ENCODE peak calls at places on chromosomes 5 and 9, in six cellular contexts. H is tibial artery, O is aorta, R is pancreas, V is GM12865, L is testis. X is an unnamed sample.

GRCh38 chr5:125026900-125027731 is 280.7 kb upstream of the ZNF608 start:
- DNase-seq in O (no peak), R (peak), L (no peak), H (no peak), V (no peak), X (no peak)

GRCh38 chr9:97362777-97363545 is 48.9 kb upstream of the TDRD7 start:
- DNase-seq in R (no peak), V (peak), H (no peak), L (no peak), O (no peak), X (no peak)

GRCh38 chr5:31106742-31107546 is 86.5 kb upstream of the CDH6 start:
- DNase-seq in O (no peak), L (no peak), R (no peak), H (no peak), V (no peak), X (no peak)

GRCh38 chr5:159730285-159730684 is 186.0 kb upstream of the ADRA1B start:
- DNase-seq in R (no peak), L (no peak), H (no peak), V (no peak), O (no peak), X (no peak)

GRCh38 chr5:75603421-75603820 is 7.8 kb upstream of the ANKDD1B start:
- DNase-seq in H (no peak), O (no peak), L (no peak), V (no peak), R (no peak), X (no peak)

GRCh38 chr9:106717686-106718085 is 145.3 kb upstream of the ZNF462 start:
- DNase-seq in L (no peak), V (no peak), H (no peak), O (no peak), R (no peak), X (no peak)

GRCh38 chr9:107749787-107750444 is 260.3 kb upstream of the KLF4 start:
- DNase-seq in L (peak), R (peak), O (peak), V (no peak), H (peak), X (peak)

GRCh38 chr5:7347377-7347776 is 48.6 kb upstream of the ADCY2 start:
- DNase-seq in V (no peak), L (no peak), O (no peak), H (no peak), R (no peak), X (no peak)

GRCh38 chr5:83340511-83340918 is 131.0 kb upstream of the VCAN start:
- DNase-seq in V (peak), O (no peak), L (no peak), H (no peak), R (no peak), X (no peak)

GRCh38 chr9:88180084-88180765 is 42.0 kb upstream of the SPATA31C2 start:
- DNase-seq in V (no peak), R (no peak), H (no peak), L (no peak), O (no peak), X (no peak)

GRCh38 chr9:72951520-72952393 is 1.1 kb downstream of the ALDH1A1 start:
- DNase-seq in O (no peak), H (no peak), L (no peak), V (no peak), R (no peak), X (no peak)

GRCh38 chr5:117488976-117489500 is 914.4 kb upstream of the SEMA6A start:
- DNase-seq in V (no peak), R (no peak), O (no peak), L (no peak), H (no peak), X (no peak)

GRCh38 chr5:23507278-23507685 is at the start of gene PRDM9:
- DNase-seq in L (peak), H (no peak), V (no peak), O (peak), R (peak), X (no peak)

GRCh38 chr9:134844821-134845220 is 35.8 kb upstream of the FCN2 start:
- DNase-seq in R (no peak), H (no peak), L (no peak), O (no peak), V (no peak), X (no peak)

GRCh38 chr5:147234098-147234824 is 565 bp upstream of the STK32A start:
- DNase-seq in H (no peak), L (no peak), R (peak), O (no peak), V (no peak), X (no peak)

GRCh38 chr5:54610197-54610898 is 92.8 kb downstream of the SNX18 start:
- DNase-seq in R (no peak), L (no peak), H (no peak), V (peak), O (no peak), X (no peak)

GRCh38 chr5:172479784-172480115 is 25.4 kb upstream of the SH3PXD2B start:
- DNase-seq in H (no peak), O (no peak), V (no peak), R (no peak), L (no peak), X (no peak)

GRCh38 chr5:172477466-172477865 is 23.1 kb upstream of the SH3PXD2B start:
- DNase-seq in O (no peak), L (peak), V (no peak), R (no peak), H (no peak), X (no peak)

GRCh38 chr5:172481011-172481410 is 26.7 kb upstream of the SH3PXD2B start:
- DNase-seq in O (no peak), H (no peak), V (no peak), R (no peak), L (no peak), X (no peak)

GRCh38 chr5:172478256-172478655 is 23.9 kb upstream of the SH3PXD2B start:
- DNase-seq in O (no peak), V (no peak), L (no peak), R (no peak), H (no peak), X (no peak)

GRCh38 chr5:172479034-172479783 is 24.9 kb upstream of the SH3PXD2B start:
- DNase-seq in O (peak), H (peak), R (peak), V (peak), L (peak), X (peak)
- H3K4me3 ChIP-seq in O (no peak), H (no peak), R (no peak), V (no peak), L (no peak), X (no peak)

DNA sequence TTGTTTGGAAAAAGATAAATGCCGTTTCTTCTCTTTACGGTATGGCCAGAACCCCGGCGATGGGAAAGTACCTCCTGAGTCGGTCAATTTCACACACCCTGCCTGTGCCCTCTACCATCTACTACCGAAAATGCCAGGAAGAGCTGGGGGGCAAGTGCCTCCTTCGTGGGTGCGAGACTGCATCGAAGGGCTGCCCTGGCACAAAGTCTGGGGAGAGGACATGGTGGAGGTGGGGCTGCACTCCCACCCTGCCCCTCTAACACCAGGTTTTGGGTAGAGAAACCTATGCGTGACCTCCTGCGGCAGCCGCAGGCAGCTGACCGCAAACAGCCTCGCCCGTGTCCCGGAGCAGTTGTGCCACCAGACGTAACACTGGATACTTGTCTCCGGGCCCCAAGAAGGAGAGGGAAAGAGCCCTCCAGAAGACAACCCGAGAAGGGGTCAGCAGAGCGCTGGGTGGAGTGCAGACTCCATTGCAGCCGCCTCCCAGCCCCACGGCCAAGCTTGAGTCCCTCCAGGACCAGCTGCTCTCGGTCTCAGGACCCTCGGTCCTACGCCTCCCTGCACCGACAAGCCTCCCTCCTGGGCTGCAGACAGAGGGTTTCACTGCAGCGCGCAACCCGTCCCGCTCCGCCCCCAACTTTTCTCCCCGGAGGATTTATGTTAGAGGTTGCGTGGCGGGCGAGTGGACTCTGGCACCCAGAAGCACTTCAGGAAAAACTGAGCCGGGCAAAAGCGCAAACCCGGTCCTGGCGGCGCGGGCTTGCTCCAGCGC is 823 bp upstream of the PRDM6 start:
- DNase-seq in V (no peak), O (peak), L (no peak), H (peak), R (no peak), X (no peak)
- H3K4me3 ChIP-seq in V (no peak), O (peak), L (peak), H (peak), R (peak), X (peak)

GRCh38 chr9:127252405-127253093 is 12.0 kb upstream of the GARNL3 start:
- DNase-seq in O (no peak), V (no peak), H (no peak), R (no peak), L (no peak), X (no peak)
- H3K4me3 ChIP-seq in O (no peak), V (no peak), H (no peak), R (no peak), L (no peak), X (no peak)

GRCh38 chr5:169648725-169649124 is 11.7 kb downstream of the DOCK2 start:
- DNase-seq in O (no peak), R (no peak), L (no peak), H (no peak), V (no peak), X (no peak)
- H3K4me3 ChIP-seq in O (no peak), R (no peak), L (no peak), H (no peak), V (no peak), X (no peak)

DNA sequence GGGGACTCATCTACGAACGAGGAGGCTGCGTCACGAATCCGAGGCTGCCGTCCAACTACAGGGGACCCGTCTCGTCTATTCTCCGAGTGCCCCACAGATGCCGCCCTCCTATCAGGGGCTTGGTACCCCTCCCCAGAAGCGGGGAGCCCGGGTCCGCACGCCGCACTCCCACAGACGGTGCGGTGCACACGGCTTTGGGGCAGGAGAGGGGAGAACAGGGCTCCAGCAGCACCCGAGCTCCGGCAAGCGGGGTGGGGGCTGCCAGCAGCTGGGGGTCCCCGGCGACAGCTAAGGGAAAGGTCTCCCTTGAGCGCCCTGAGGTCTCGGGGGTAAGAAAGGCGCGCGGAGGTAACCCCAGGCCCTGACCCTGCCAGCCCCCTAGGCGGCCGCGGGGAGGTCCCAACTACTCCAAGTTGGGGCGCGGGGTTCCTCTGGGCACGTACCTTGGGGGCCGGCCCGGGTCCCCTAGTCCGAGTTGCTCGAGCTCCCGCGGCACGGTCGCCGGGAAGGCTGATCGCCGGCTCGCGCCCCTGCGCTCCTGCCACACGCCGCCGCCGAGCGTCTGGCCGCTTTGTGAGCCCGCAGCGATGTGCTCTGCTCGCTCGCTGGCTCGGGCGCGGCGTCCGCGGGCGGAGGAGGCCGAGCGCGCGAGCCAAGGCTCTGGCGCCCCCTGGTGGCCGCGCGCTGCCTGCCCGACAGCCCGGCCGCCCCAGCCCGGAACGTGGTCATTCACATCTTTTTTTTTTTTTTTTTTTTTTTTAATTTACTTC is at the start of gene SPOCK1:
- DNase-seq in O (peak), L (peak), R (peak), H (peak), V (peak), X (peak)
- H3K4me3 ChIP-seq in O (peak), L (peak), R (peak), H (peak), V (no peak), X (peak)

GRCh38 chr5:44387911-44388310 is 1.3 kb downstream of the FGF10 start:
- DNase-seq in V (no peak), L (peak), R (peak), O (no peak), H (no peak), X (no peak)
- H3K4me3 ChIP-seq in V (no peak), L (peak), R (peak), O (no peak), H (peak), X (no peak)

DNA sequence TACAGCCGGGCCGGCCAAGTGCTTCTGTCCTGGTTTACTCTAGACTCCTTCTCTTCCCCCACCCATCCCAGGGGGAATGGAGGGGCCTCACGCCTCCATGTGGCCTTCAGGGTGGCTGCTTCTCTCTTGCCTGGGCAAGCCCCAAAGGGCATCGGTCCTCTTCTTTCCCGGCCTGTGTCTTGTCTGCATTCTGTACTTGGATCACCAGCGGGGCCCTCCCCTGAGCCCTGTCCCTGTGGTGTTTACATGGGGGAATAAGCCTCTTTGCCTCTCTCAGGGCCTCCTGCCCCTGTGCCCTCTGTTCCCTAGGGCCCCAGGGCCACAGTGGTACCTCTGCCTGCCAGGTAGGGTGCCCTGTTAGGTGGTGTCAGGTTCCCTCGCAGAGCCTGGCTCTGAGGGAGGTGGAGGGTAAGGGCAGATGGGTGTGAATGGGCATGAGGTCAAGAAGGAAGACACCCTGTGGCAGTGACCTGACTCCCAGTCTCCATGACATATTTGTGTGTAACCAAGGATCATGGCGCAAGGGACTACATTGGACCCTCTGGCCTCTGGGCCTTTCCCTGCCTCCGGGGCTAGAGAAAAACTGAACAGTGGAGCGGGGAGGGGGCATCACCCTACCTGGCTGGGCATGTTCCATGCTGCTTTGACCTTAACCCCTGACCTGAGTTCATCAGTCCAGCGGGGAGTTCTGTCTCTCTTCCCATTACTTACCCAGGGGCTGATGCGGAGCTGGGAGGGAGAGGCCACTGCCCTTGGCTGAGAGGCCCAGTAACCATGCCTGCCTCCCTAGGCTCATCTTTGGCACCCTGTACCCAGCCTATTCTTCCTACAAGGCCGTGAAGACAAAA is 1.6 kb downstream of the REEP2 start:
- DNase-seq in O (no peak), L (no peak), R (no peak), H (no peak), V (no peak), X (no peak)
- H3K4me3 ChIP-seq in O (no peak), L (no peak), R (no peak), H (no peak), V (no peak), X (no peak)

X was measured in lower leg skin.